ENCODE peak calls at places on chromosomes 1 and 21, in four cellular contexts. X, T, J and P are unnamed samples.

GRCh38 chr1:154970631-154971340 is at the start of gene SHC1:
- DNase-seq in X (peak), T (peak), J (peak), P (peak)

GRCh38 chr1:9957726-9958125 is 14.5 kb downstream of the NMNAT1 start:
- DNase-seq in X (no peak), T (no peak), J (no peak), P (no peak)

GRCh38 chr1:200838676-200839445 is 33.9 kb upstream of the GPR25 start:
- DNase-seq in X (no peak), T (no peak), J (no peak), P (no peak)

GRCh38 chr1:81305997-81306452 is 494.7 kb upstream of the ADGRL2 start:
- DNase-seq in X (peak), T (no peak), J (no peak), P (peak)

GRCh38 chr1:63967901-63968300 is 194.1 kb downstream of the ROR1 start:
- DNase-seq in X (no peak), T (no peak), J (no peak), P (no peak)

GRCh38 chr1:177185209-177185608 is 14.5 kb downstream of the BRINP2 start:
- DNase-seq in X (peak), T (no peak), J (no peak), P (no peak)

GRCh38 chr1:65896721-65897120 is 104.0 kb downstream of the PDE4B start:
- DNase-seq in X (no peak), T (no peak), J (no peak), P (no peak)

GRCh38 chr1:180027949-180028445 is 73.4 kb downstream of the CEP350 start:
- DNase-seq in X (no peak), T (no peak), J (no peak), P (no peak)

GRCh38 chr1:216937491-216937890 is 214.3 kb upstream of the ESRRG start:
- DNase-seq in X (no peak), T (no peak), J (no peak), P (no peak)

GRCh38 chr1:106798991-106799390 is 257.5 kb upstream of the PRMT6 start:
- DNase-seq in X (no peak), T (no peak), J (no peak), P (no peak)

GRCh38 chr1:163047951-163048659 is 21.1 kb upstream of the RGS4 start:
- DNase-seq in X (no peak), T (no peak), J (no peak), P (no peak)

GRCh38 chr1:115761601-115762302 is 6.8 kb downstream of the CASQ2 start:
- DNase-seq in X (no peak), T (no peak), J (no peak), P (no peak)

GRCh38 chr1:232292818-232293217 is 337.1 kb downstream of the SIPA1L2 start:
- DNase-seq in X (no peak), T (no peak), J (no peak), P (no peak)

GRCh38 chr1:177912991-177913390 is 56.9 kb downstream of the SEC16B start:
- DNase-seq in X (no peak), T (no peak), J (no peak), P (peak)

GRCh38 chr1:74468982-74469603 is 43.3 kb downstream of the LRRC53 start:
- DNase-seq in X (peak), T (no peak), J (no peak), P (peak)

GRCh38 chr1:6544831-6545230 is 9.5 kb downstream of the NOL9 start:
- DNase-seq in X (no peak), T (no peak), J (no peak), P (no peak)

GRCh38 chr1:16967095-16967567 is 13.3 kb downstream of the MFAP2 start:
- DNase-seq in X (no peak), T (no peak), J (no peak), P (no peak)

GRCh38 chr1:15008783-15009709 is 144.5 kb upstream of the TMEM51 start:
- DNase-seq in X (no peak), T (no peak), J (no peak), P (no peak)

GRCh38 chr1:12056331-12056841 is 6.7 kb upstream of the TNFRSF8 start:
- DNase-seq in X (no peak), T (no peak), J (no peak), P (no peak)

GRCh38 chr1:209395169-209395568 is 188.3 kb upstream of the CAMK1G start:
- DNase-seq in X (no peak), T (no peak), J (no peak), P (no peak)

GRCh38 chr1:101314244-101314643 is 77.4 kb downstream of the S1PR1 start:
- DNase-seq in X (peak), T (no peak), J (no peak), P (no peak)

GRCh38 chr1:225866061-225866844 is 15.9 kb downstream of the TMEM63A start:
- DNase-seq in X (no peak), T (no peak), J (no peak), P (no peak)

GRCh38 chr1:235649722-235650163 is at the start of gene GNG4:
- DNase-seq in X (peak), T (no peak), J (no peak), P (no peak)

GRCh38 chr1:11465307-11465706 is 13.6 kb upstream of the DISP3 start:
- DNase-seq in X (no peak), T (no peak), J (no peak), P (no peak)

GRCh38 chr1:54819733-54820132 is 18.6 kb upstream of the TTC22 start:
- DNase-seq in X (no peak), T (no peak), J (no peak), P (no peak)
- H3K4me3 ChIP-seq in X (no peak), T (no peak), J (no peak), P (no peak)

GRCh38 chr1:168360151-168360550 is 79.5 kb downstream of the TBX19 start:
- DNase-seq in X (peak), T (no peak), J (no peak), P (no peak)
- H3K4me3 ChIP-seq in X (no peak), T (no peak), J (no peak), P (no peak)

GRCh38 chr1:2111674-2112035 is 61.4 kb downstream of the PRKCZ start:
- DNase-seq in X (no peak), T (no peak), J (peak), P (no peak)

GRCh38 chr1:2113620-2114135 is 63.5 kb downstream of the PRKCZ start:
- DNase-seq in X (no peak), T (no peak), J (peak), P (no peak)

GRCh38 chr1:2110191-2110737 is 60.1 kb downstream of the PRKCZ start:
- DNase-seq in X (no peak), T (no peak), J (peak), P (no peak)

GRCh38 chr1:2110738-2111673 is 60.8 kb downstream of the PRKCZ start:
- DNase-seq in X (no peak), T (no peak), J (peak), P (no peak)

DNA sequence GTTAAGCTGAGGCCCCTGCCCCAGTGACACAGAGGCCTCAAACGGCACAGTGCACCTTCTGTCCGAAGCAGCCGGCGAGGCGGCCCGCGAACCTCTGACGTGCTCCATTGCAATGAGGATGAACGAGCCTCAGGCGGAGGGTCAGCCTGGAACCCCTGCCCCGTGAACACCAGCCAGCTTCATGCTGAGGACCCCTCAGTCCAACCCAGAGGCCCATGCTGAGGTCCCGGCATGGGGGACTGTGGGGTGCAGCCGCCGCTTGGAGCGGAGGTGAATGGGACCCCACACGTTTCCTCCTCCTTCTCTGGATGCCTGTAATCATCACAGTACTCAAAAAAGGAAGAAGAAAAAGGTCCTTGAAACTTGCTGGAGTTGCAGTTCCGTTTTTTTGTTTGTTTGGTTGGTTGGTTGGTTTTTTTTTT is 62.1 kb downstream of the PRKCZ start:
- DNase-seq in X (no peak), T (no peak), J (peak), P (no peak)
- H3K4me3 ChIP-seq in X (no peak), T (no peak), J (no peak), P (no peak)

GRCh38 chr1:26915204-26915842 is 1.5 kb upstream of the NR0B2 start:
- DNase-seq in X (no peak), T (no peak), J (peak), P (no peak)

GRCh38 chr1:26911399-26912146 is 2.2 kb downstream of the NR0B2 start:
- DNase-seq in X (no peak), T (no peak), J (no peak), P (no peak)

GRCh38 chr1:26913754-26914619 is at the start of gene NR0B2:
- DNase-seq in X (no peak), T (no peak), J (peak), P (no peak)

GRCh38 chr1:26912147-26912490 is 1.7 kb downstream of the NR0B2 start:
- DNase-seq in X (no peak), T (no peak), J (no peak), P (no peak)

DNA sequence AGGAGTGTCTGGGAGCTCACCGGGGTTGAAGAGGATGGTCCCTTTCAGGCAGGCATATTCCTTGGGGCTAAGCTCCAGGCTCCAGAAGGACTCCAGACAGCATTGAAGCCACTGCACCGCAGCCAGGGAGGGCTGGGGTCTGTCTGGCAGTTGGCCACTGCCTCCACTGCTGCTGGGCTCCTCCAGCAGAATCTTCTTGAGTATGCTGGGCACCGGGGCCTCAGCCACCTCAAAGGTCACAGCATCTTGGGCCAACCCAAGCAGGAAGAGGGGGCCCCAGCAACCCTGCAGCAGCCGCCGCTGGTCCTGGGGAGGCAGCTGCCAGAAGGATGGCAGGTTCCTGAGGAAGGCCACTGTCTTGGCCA is 404 bp downstream of the NR0B2 start:
- DNase-seq in X (no peak), T (no peak), J (no peak), P (no peak)
- H3K4me3 ChIP-seq in X (no peak), T (no peak), J (peak), P (no peak)

DNA sequence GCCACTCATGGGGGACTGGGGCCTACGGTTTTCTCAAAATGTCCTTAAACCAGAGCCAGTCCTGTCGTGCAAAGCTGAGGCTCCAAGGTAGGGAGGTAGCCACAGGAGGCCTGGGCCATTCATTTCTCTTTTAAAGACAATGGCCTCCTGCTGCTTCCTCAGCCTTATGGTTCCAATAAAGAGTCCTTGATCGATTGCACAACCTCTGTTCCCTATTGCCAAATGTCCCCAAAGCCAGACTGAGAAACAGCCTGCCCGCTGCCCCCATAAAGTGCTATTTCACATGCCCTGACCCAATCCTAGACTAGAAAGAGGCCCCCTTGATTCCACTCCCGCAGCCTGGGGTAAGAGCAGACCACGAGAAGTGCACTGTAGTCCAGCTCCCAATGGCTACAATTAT is 166.7 kb downstream of the CLIC6 start:
- DNase-seq in X (no peak), T (no peak), J (no peak), P (no peak)
- H3K4me3 ChIP-seq in X (no peak), T (no peak), J (no peak), P (no peak)

GRCh38 chr1:224359207-224359606 is 2.5 kb downstream of the CNIH4 start:
- DNase-seq in X (no peak), T (no peak), J (no peak), P (no peak)
- H3K4me3 ChIP-seq in X (no peak), T (no peak), J (no peak), P (no peak)

DNA sequence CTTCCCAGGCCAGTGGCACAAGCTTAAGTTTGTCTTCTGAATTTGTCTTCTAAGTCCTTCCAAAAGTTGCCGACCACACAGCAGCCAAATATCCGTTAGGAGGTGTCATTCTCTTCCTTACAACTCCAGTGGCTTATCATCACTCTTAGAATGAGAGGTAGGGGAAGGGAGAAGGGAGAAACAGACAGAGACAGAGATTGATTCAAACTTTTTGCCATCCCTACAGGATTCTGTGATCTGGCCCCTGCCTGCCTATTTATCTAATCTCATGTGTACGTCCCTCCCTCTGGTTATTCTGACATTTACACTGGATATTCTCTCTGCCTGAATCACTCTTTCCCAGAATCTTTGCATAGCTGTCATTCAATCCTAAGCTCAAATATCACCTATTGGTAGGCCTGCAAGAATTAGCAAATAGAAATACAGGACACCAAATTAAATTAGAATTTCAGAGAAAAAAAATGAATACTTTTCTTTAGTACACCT is 488 bp upstream of the GNL2 start:
- DNase-seq in X (no peak), T (no peak), J (no peak), P (no peak)
- H3K4me3 ChIP-seq in X (no peak), T (peak), J (peak), P (peak)

GRCh38 chr1:150273310-150273709 is 720 bp downstream of the C1orf54 start:
- DNase-seq in X (no peak), T (no peak), J (no peak), P (no peak)

GRCh38 chr1:150268342-150268705 is 492 bp downstream of the APH1A start:
- DNase-seq in X (peak), T (no peak), J (peak), P (no peak)

GRCh38 chr1:150268706-150269403 is at the start of gene APH1A:
- DNase-seq in X (peak), T (peak), J (peak), P (peak)

GRCh38 chr1:150267896-150268295 is 920 bp downstream of the APH1A start:
- DNase-seq in X (no peak), T (no peak), J (no peak), P (no peak)

DNA sequence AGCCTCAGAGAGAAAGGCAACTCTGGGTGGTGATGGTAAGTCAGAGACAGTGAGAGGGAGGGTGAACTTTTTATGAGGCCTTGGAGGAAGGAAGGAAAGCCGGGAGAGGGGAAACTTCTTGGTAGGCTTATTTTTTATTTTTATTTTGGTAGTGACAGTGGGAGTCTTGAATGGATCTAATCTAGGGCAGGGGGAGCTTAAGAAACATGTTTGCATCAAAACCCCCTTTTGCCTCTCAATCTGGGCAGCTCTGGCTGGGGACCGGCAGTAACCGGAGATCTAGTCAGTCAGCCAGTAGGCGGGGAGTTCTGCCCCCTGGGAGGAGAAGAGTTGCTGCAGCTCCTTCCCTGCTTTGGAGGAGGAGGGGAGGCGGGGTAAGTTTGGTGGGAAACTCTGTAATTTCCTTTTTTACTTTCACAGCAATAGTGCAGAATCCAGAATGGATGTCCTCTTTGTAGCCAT is at the start of gene C1orf54:
- DNase-seq in X (peak), T (peak), J (no peak), P (no peak)
- H3K4me3 ChIP-seq in X (no peak), T (peak), J (peak), P (no peak)